ENCODE peak calls at places on chromosomes 12 and 14, in seven cellular contexts. P is foreskin fibroblast; Q is CD8-positive, alpha-beta T cell; J is kidney epithelial cell; D is mucosa of descending colon; H is A673; U is choroid plexus epithelial cell. K is an unnamed sample.

GRCh38 chr12:5200276-5201087 is 156.8 kb downstream of the KCNA5 start:
- DNase-seq in P (peak), Q (no peak), J (no peak), D (peak), H (peak), U (peak), K (no peak)

GRCh38 chr14:38143651-38144505 is 63.8 kb upstream of the SSTR1 start:
- DNase-seq in P (peak), Q (no peak), J (no peak), D (no peak), H (peak), U (peak), K (peak)

GRCh38 chr14:90785474-90785873 is 30.8 kb downstream of the TTC7B start:
- DNase-seq in P (peak), Q (no peak), J (no peak), D (peak), H (peak), U (peak), K (no peak)

GRCh38 chr14:29215853-29216252 is 449.3 kb downstream of the FOXG1 start:
- DNase-seq in P (peak), Q (no peak), J (no peak), D (no peak), H (no peak), U (peak), K (no peak)

GRCh38 chr12:109723311-109723791 is 9.7 kb downstream of the FAM222A start:
- DNase-seq in P (no peak), Q (no peak), J (no peak), D (peak), H (no peak), U (no peak), K (no peak)

GRCh38 chr12:53298154-53298553 is 1.3 kb upstream of the MYG1 start:
- DNase-seq in P (peak), Q (no peak), J (no peak), D (no peak), H (no peak), U (peak), K (peak)

GRCh38 chr14:96824283-96824682 is 27.1 kb downstream of the VRK1 start:
- DNase-seq in P (peak), Q (no peak), J (no peak), D (no peak), H (no peak), U (peak), K (peak)

GRCh38 chr12:60257063-60257462 is 661.2 kb downstream of the SLC16A7 start:
- DNase-seq in P (peak), Q (no peak), J (no peak), D (no peak), H (peak), U (peak), K (peak)

GRCh38 chr14:89747146-89747545 is 207.4 kb downstream of the EFCAB11 start:
- DNase-seq in P (no peak), Q (no peak), J (no peak), D (peak), H (no peak), U (no peak), K (no peak)

GRCh38 chr12:68245071-68246021 is 8.1 kb downstream of the IL22 start:
- DNase-seq in P (no peak), Q (no peak), J (no peak), D (no peak), H (no peak), U (peak), K (no peak)

GRCh38 chr12:63103489-63104131 is 47.4 kb downstream of the AVPR1A start:
- DNase-seq in P (peak), Q (no peak), J (no peak), D (no peak), H (peak), U (peak), K (no peak)

GRCh38 chr12:25001311-25001710 is 52.4 kb upstream of the BCAT1 start:
- DNase-seq in P (no peak), Q (no peak), J (no peak), D (no peak), H (no peak), U (no peak), K (no peak)

GRCh38 chr14:91839754-91840153 is 27.6 kb downstream of the TC2N start:
- DNase-seq in P (no peak), Q (no peak), J (no peak), D (no peak), H (no peak), U (no peak), K (no peak)

GRCh38 chr12:107530706-107531105 is 154.9 kb upstream of the PWP1 start:
- DNase-seq in P (peak), Q (no peak), J (no peak), D (no peak), H (no peak), U (no peak), K (no peak)

GRCh38 chr12:131721548-131721947 is 10.7 kb downstream of the SFSWAP start:
- DNase-seq in P (no peak), Q (no peak), J (no peak), D (no peak), H (no peak), U (peak), K (no peak)

GRCh38 chr12:94545937-94546771 is 86.5 kb upstream of the CEP83 start:
- DNase-seq in P (peak), Q (no peak), J (peak), D (peak), H (peak), U (peak), K (no peak)

GRCh38 chr12:130633771-130634170 is 82.3 kb downstream of the RIMBP2 start:
- DNase-seq in P (no peak), Q (no peak), J (no peak), D (peak), H (peak), U (no peak), K (no peak)

GRCh38 chr12:31568498-31568897 is 22.4 kb downstream of the DENND5B start:
- DNase-seq in P (no peak), Q (no peak), J (no peak), D (no peak), H (no peak), U (no peak), K (no peak)

GRCh38 chr14:52067873-52068740 is 752 bp downstream of the NID2 start:
- DNase-seq in P (peak), Q (peak), J (no peak), D (peak), H (peak), U (peak), K (no peak)

DNA sequence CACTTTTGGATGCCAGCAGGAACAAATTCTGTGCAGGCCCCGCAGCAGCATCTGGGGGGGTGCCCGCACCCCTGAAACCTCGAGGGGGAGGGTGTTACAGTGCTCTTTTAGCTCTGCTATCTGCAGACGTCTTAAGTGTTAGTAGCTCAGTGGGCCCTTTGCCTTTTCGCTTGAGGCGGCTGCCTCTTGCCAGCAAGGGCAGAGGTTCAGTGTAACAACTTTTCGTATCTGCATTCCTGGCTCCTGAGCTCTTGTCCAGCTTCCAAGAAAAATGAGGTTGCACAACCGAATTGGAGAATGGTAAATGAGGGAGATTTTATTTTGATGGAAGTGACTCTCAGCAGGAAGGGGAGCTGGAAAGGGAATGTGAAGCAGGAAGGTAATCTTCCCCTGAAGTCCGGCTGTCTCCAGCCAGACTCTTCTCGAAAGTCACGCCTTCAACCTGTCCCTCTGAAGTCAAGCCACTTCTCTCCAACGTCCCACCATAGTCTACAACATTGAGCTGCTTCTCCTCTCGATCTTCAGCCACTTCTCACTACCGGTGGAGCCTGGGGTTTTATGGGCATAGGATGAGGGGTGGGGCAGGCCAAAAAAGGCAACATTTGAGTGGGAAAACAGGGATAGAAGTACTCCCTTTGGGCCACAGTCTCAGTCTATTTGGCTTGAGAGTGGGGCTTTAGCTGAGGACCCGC is 17.8 kb downstream of the TAS2R50 start:
- DNase-seq in P (peak), Q (no peak), J (no peak), D (no peak), H (peak), U (peak), K (peak)
- H3K4me3 ChIP-seq in P (no peak), Q (no peak), J (no peak), D (no peak), H (no peak), U (no peak), K (no peak)

GRCh38 chr12:96171905-96172304 is 22.3 kb upstream of the ELK3 start:
- DNase-seq in P (no peak), Q (no peak), J (no peak), D (no peak), H (no peak), U (no peak), K (no peak)
- H3K4me3 ChIP-seq in P (no peak), Q (no peak), J (no peak), D (no peak), H (no peak), U (no peak), K (no peak)

DNA sequence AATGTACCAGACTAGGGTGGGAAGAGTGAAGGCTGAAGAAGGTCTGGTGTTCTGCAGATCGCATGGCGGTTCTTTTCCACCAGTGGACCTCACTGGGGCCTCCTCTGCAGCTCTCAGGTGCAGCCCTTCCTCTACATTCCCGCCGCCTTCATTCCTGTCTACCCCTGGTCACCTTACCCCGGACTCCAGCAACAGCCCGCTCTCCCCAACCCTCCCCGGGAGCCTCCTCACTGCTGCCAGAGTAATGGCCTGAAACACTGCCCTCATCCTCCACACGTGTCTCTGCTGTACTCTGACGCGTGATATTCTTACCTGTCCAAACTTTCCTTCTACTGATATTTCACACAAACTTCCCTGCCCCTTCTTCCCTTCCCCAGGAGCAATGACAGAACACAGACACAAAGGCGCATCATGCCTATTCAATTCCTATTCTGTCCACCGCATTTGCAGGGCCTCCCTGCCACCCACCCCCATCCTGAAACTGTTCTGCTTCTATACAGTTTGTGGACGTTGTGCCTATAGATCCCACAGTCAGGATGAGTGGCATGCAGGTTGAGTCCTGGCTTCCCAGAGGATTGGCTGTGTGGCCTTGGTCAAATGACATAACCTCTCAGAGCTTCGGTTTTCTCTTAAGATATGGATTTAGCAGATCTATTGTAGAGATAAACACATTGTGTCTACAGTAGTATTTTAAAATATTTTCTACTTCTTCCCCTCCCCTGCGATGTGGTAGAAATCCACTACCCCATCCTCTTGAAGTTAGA is 1.7 kb upstream of the NUAK1 start:
- DNase-seq in P (no peak), Q (no peak), J (no peak), D (no peak), H (no peak), U (no peak), K (no peak)
- H3K4me3 ChIP-seq in P (peak), Q (no peak), J (peak), D (no peak), H (peak), U (peak), K (peak)

GRCh38 chr12:1592444-1593231 is 1.7 kb downstream of the FBXL14 start:
- DNase-seq in P (peak), Q (peak), J (no peak), D (peak), H (peak), U (peak), K (peak)
- H3K4me3 ChIP-seq in P (peak), Q (peak), J (peak), D (peak), H (peak), U (peak), K (peak)